ENCODE peak calls at places on chromosomes 11 and 22, in ten cellular contexts. M is foreskin keratinocyte, B is neural crest cell, Y is Panc1, G is Calu3, W is mammary epithelial cell, Z is right lobe of liver, V is endothelial cell, H is astrocyte of the spinal cord, O is cardiac fibroblast. J is an unnamed sample.

GRCh38 chr11:123357990-123358827 is 71.9 kb upstream of the GRAMD1B start:
- DNase-seq in M (peak), B (peak), Y (no peak), G (no peak), W (peak), Z (peak), V (peak), H (peak), O (peak), J (peak)

GRCh38 chr22:20884454-20884853 is 25.6 kb downstream of the SNAP29 start:
- DNase-seq in M (no peak), B (no peak), Y (no peak), G (no peak), W (no peak), Z (no peak), V (no peak), H (no peak), O (no peak), J (no peak)

GRCh38 chr11:129013737-129014475 is 71.2 kb upstream of the TP53AIP1 start:
- DNase-seq in M (peak), B (no peak), Y (no peak), G (no peak), W (peak), Z (no peak), V (no peak), H (no peak), O (no peak), J (no peak)

GRCh38 chr11:48034926-48035876 is 54.8 kb downstream of the PTPRJ start:
- DNase-seq in M (no peak), B (no peak), Y (no peak), G (no peak), W (no peak), Z (no peak), V (no peak), H (no peak), O (peak), J (no peak)

GRCh38 chr11:36012410-36012809 is 68.5 kb downstream of the LDLRAD3 start:
- DNase-seq in M (peak), B (no peak), Y (no peak), G (no peak), W (peak), Z (no peak), V (no peak), H (peak), O (peak), J (no peak)

GRCh38 chr11:1864831-1865665 is 12.2 kb downstream of the LSP1 start:
- DNase-seq in M (no peak), B (no peak), Y (no peak), G (no peak), W (no peak), Z (peak), V (no peak), H (no peak), O (no peak), J (no peak)

GRCh38 chr11:105046898-105047579 is 1.9 kb upstream of the CARD16 start:
- DNase-seq in M (peak), B (no peak), Y (peak), G (peak), W (peak), Z (no peak), V (no peak), H (peak), O (peak), J (peak)

GRCh38 chr22:23402275-23403151 is 177.6 kb downstream of the IGLL1 start:
- DNase-seq in M (peak), B (peak), Y (no peak), G (peak), W (peak), Z (peak), V (peak), H (peak), O (peak), J (peak)

GRCh38 chr11:125348704-125349635 is 147.1 kb downstream of the FEZ1 start:
- DNase-seq in M (no peak), B (peak), Y (peak), G (peak), W (no peak), Z (peak), V (peak), H (peak), O (peak), J (peak)

GRCh38 chr11:128512478-128513127 is 74.8 kb downstream of the ETS1 start:
- DNase-seq in M (no peak), B (no peak), Y (no peak), G (no peak), W (no peak), Z (no peak), V (no peak), H (no peak), O (peak), J (no peak)

GRCh38 chr11:46380340-46381045 is 976 bp upstream of the MDK start:
- DNase-seq in M (no peak), B (peak), Y (no peak), G (peak), W (no peak), Z (peak), V (peak), H (peak), O (peak), J (peak)

GRCh38 chr11:1682225-1682901 is 14.6 kb upstream of the KRTAP5-6 start:
- DNase-seq in M (no peak), B (no peak), Y (peak), G (no peak), W (no peak), Z (peak), V (no peak), H (no peak), O (no peak), J (no peak)

GRCh38 chr11:68295271-68295670 is 17.1 kb upstream of the LRP5 start:
- DNase-seq in M (no peak), B (no peak), Y (no peak), G (no peak), W (no peak), Z (no peak), V (no peak), H (no peak), O (no peak), J (no peak)

GRCh38 chr11:86800076-86800955 is at the start of gene PRSS23:
- DNase-seq in M (peak), B (peak), Y (no peak), G (peak), W (peak), Z (peak), V (peak), H (peak), O (peak), J (peak)

GRCh38 chr11:112795142-112795815 is 165.9 kb upstream of the NCAM1 start:
- DNase-seq in M (peak), B (peak), Y (peak), G (peak), W (peak), Z (peak), V (peak), H (peak), O (peak), J (no peak)

GRCh38 chr11:119741369-119742262 is 12.6 kb upstream of the NECTIN1 start:
- DNase-seq in M (no peak), B (peak), Y (no peak), G (peak), W (no peak), Z (peak), V (peak), H (no peak), O (peak), J (peak)

GRCh38 chr11:9859491-9860305 is 195.8 kb downstream of the SWAP70 start:
- DNase-seq in M (peak), B (no peak), Y (no peak), G (no peak), W (peak), Z (no peak), V (no peak), H (peak), O (peak), J (no peak)

GRCh38 chr11:75525433-75526191 is at the start of gene GDPD5:
- DNase-seq in M (peak), B (peak), Y (no peak), G (peak), W (peak), Z (peak), V (peak), H (peak), O (peak), J (peak)
- TF ChIP-seq CTCF in M (peak), B (peak), Y (peak), G (peak), W (peak), Z (peak), V (peak), H (peak), O (no peak), J (peak)

DNA sequence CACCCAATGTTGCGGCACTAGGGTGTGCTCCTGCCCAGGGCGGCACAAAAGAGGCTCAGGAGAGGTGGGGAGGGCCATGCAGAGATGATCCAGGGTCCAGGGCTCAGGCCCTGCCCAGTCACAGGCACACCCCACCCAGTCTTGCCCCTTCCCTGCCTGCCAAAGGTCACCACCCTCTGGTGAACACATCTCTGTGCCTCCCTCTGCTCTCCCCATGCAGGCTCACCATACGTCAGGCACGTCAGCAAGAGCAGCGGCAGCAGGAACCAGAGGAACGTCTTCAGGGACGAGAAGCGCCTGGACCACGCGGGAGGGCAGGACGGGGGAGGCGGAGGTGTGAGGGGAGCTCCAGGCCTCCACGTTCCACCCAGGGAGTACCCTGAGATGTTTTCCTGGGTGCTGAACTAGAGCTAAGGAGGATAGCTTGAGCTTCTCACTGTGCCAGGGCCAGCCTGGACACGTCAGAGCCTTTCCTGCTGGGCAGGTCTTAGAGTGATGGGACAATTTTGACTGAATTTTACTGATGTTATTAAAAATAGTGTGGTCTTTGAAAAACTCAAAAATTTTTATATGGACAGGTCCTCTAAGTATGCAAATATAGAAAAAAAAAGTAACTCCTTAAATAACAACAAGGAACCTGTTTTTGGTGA is 7.2 kb downstream of the SUN2 start:
- DNase-seq in M (peak), B (no peak), Y (no peak), G (no peak), W (peak), Z (no peak), V (no peak), H (no peak), O (no peak), J (no peak)
- TF ChIP-seq CTCF in M (no peak), B (no peak), Y (no peak), G (no peak), W (no peak), Z (no peak), V (no peak), H (no peak), O (no peak), J (no peak)

GRCh38 chr11:101844608-101845007 is 70.2 kb upstream of the CEP126 start:
- DNase-seq in M (no peak), B (no peak), Y (no peak), G (no peak), W (no peak), Z (no peak), V (no peak), H (no peak), O (no peak), J (no peak)

GRCh38 chr11:101848262-101848661 is 66.5 kb upstream of the CEP126 start:
- DNase-seq in M (no peak), B (no peak), Y (no peak), G (no peak), W (no peak), Z (no peak), V (no peak), H (peak), O (peak), J (no peak)
- TF ChIP-seq CTCF in M (peak), B (peak), Y (no peak), G (no peak), W (peak), Z (peak), V (peak), H (peak), O (peak), J (no peak)

GRCh38 chr22:19523240-19524169 is 705 bp downstream of the CLDN5 start:
- DNase-seq in M (peak), B (no peak), Y (no peak), G (no peak), W (peak), Z (no peak), V (peak), H (peak), O (peak), J (no peak)
- TF ChIP-seq CTCF in M (no peak), B (peak), Y (no peak), G (no peak), W (no peak), Z (no peak), V (no peak), H (no peak), O (no peak), J (no peak)

GRCh38 chr11:89498845-89499448 is 7.8 kb upstream of the NOX4 start:
- DNase-seq in M (no peak), B (no peak), Y (no peak), G (peak), W (no peak), Z (no peak), V (no peak), H (no peak), O (no peak), J (no peak)
- TF ChIP-seq CTCF in M (peak), B (peak), Y (peak), G (peak), W (peak), Z (peak), V (peak), H (no peak), O (peak), J (no peak)

GRCh38 chr11:21933095-21933494 is 259.8 kb upstream of the ANO5 start:
- DNase-seq in M (no peak), B (no peak), Y (no peak), G (no peak), W (no peak), Z (no peak), V (no peak), H (no peak), O (peak), J (no peak)
- TF ChIP-seq CTCF in M (peak), B (peak), Y (peak), G (peak), W (peak), Z (peak), V (peak), H (peak), O (peak), J (no peak)

GRCh38 chr11:126969865-126970479 is 30.6 kb downstream of the KIRREL3 start:
- DNase-seq in M (peak), B (no peak), Y (peak), G (peak), W (peak), Z (no peak), V (peak), H (peak), O (peak), J (no peak)
- TF ChIP-seq CTCF in M (peak), B (peak), Y (peak), G (peak), W (peak), Z (peak), V (peak), H (peak), O (peak), J (peak)

GRCh38 chr11:518463-519202 is 11.6 kb upstream of the RNH1 start:
- DNase-seq in M (peak), B (peak), Y (peak), G (peak), W (peak), Z (peak), V (peak), H (peak), O (peak), J (peak)
- TF ChIP-seq CTCF in M (peak), B (peak), Y (peak), G (peak), W (peak), Z (peak), V (peak), H (peak), O (peak), J (peak)